ENCODE peak calls at places on chromosome 5, in six cellular contexts. S, N, U, A, C and J are unnamed samples.

GRCh38 chr5:149759986-149760699 is 30.0 kb downstream of the PPARGC1B start:
- ATAC-seq in S (peak; percentile 63), N (no peak), U (no peak), A (no peak), C (no peak), J (no peak)

GRCh38 chr5:159174511-159175168 is 34.7 kb downstream of the RNF145 start:
- ATAC-seq in S (peak; percentile 53), N (no peak), U (no peak), A (no peak), C (no peak), J (no peak)

GRCh38 chr5:149849990-149850910 is 94.3 kb downstream of the PDE6A start:
- ATAC-seq in S (no peak), N (no peak), U (no peak), A (no peak), C (no peak), J (no peak)

GRCh38 chr5:176441921-176442323 is 6.3 kb upstream of the FAF2 start:
- ATAC-seq in S (no peak), N (peak; percentile 17), U (no peak), A (no peak), C (no peak), J (no peak)

GRCh38 chr5:158462349-158463114 is 603.6 kb upstream of the CLINT1 start:
- ATAC-seq in S (peak; percentile 39), N (no peak), U (no peak), A (no peak), C (no peak), J (no peak)

GRCh38 chr5:170585278-170585677 is 81.5 kb downstream of the KCNIP1 start:
- ATAC-seq in S (no peak), N (no peak), U (no peak), A (no peak), C (no peak), J (no peak)

GRCh38 chr5:123124495-123125171 is 35.6 kb downstream of the PRDM6 start:
- ATAC-seq in S (peak; percentile 34), N (no peak), U (no peak), A (no peak), C (no peak), J (no peak)

GRCh38 chr5:34411470-34412346 is 244.4 kb upstream of the RAI14 start:
- ATAC-seq in S (no peak), N (no peak), U (no peak), A (no peak), C (no peak), J (no peak)

GRCh38 chr5:1396029-1396816 is 49.0 kb downstream of the SLC6A3 start:
- ATAC-seq in S (no peak), N (no peak), U (no peak), A (no peak), C (no peak), J (no peak)

GRCh38 chr5:120368923-120369715 is 95.0 kb upstream of the PRR16 start:
- ATAC-seq in S (no peak), N (no peak), U (no peak), A (no peak), C (no peak), J (no peak)

GRCh38 chr5:73365990-73366667 is 82.4 kb downstream of the FOXD1 start:
- ATAC-seq in S (no peak), N (no peak), U (no peak), A (no peak), C (no peak), J (no peak)

GRCh38 chr5:179912951-179913350 is 5.3 kb upstream of the TBC1D9B start:
- ATAC-seq in S (peak; percentile 9), N (no peak), U (no peak), A (no peak), C (no peak), J (no peak)

GRCh38 chr5:638501-639252 is 26.5 kb downstream of the CEP72 start:
- ATAC-seq in S (no peak), N (no peak), U (no peak), A (no peak), C (no peak), J (no peak)

GRCh38 chr5:140408750-140409241 is 7.2 kb downstream of the ANKHD1 start:
- ATAC-seq in S (no peak), N (no peak), U (no peak), A (no peak), C (no peak), J (no peak)

GRCh38 chr5:74947961-74948613 is 81.9 kb upstream of the FAM169A start:
- ATAC-seq in S (no peak), N (no peak), U (no peak), A (no peak), C (no peak), J (no peak)

GRCh38 chr5:151719228-151719861 is 32.6 kb upstream of the SPARC start:
- ATAC-seq in S (no peak), N (no peak), U (no peak), A (no peak), C (peak; percentile 58), J (no peak)

GRCh38 chr5:32540446-32540845 is 44.9 kb upstream of the SUB1 start:
- ATAC-seq in S (no peak), N (no peak), U (no peak), A (no peak), C (no peak), J (no peak)

GRCh38 chr5:149264432-149265069 is 7.1 kb upstream of the AFAP1L1 start:
- ATAC-seq in S (no peak), N (peak; percentile 68), U (peak; percentile 89), A (no peak), C (peak; percentile 82), J (peak; percentile 72)

GRCh38 chr5:140293091-140293996 is 9.6 kb downstream of the PFDN1 start:
- ATAC-seq in S (peak; percentile 50), N (no peak), U (no peak), A (no peak), C (no peak), J (no peak)

GRCh38 chr5:144315994-144316634 is 145.4 kb downstream of the KCTD16 start:
- ATAC-seq in S (no peak), N (no peak), U (no peak), A (no peak), C (no peak), J (no peak)

GRCh38 chr5:102527547-102527946 is 28.7 kb upstream of the SLCO6A1 start:
- ATAC-seq in S (no peak), N (no peak), U (no peak), A (no peak), C (no peak), J (no peak)

GRCh38 chr5:16727937-16728336 is 111.1 kb upstream of the RETREG1 start:
- ATAC-seq in S (peak; percentile 74), N (no peak), U (no peak), A (no peak), C (no peak), J (no peak)

GRCh38 chr5:14229181-14229580 is 86.0 kb downstream of the TRIO start:
- ATAC-seq in S (no peak), N (no peak), U (no peak), A (no peak), C (no peak), J (no peak)

GRCh38 chr5:150540615-150541396 is 32.9 kb downstream of the NDST1 start:
- ATAC-seq in S (peak; percentile 31), N (no peak), U (no peak), A (no peak), C (no peak), J (no peak)